ENCODE peak calls at places on chromosomes 7 and 10, in ten cellular contexts. P, L, E, C, X, D, Y, F, N and O are unnamed samples.

GRCh38 chr7:2307690-2308107 is 6.5 kb downstream of the SNX8 start:
- DNase-seq in P (no peak), L (no peak), E (no peak), C (no peak), X (no peak), D (no peak), Y (no peak), F (no peak), N (no peak), O (no peak)

GRCh38 chr7:13673290-13673689 is 316.2 kb downstream of the ETV1 start:
- DNase-seq in P (no peak), L (no peak), E (no peak), C (no peak), X (no peak), D (no peak), Y (no peak), F (no peak), N (no peak), O (no peak)

GRCh38 chr7:157507987-157508386 is 171.2 kb downstream of the DNAJB6 start:
- DNase-seq in P (no peak), L (no peak), E (no peak), C (peak; percentile 8), X (no peak), D (no peak), Y (no peak), F (no peak), N (no peak), O (no peak)

GRCh38 chr10:6516277-6516676 is 63.8 kb downstream of the PRKCQ start:
- DNase-seq in P (no peak), L (no peak), E (no peak), C (no peak), X (no peak), D (no peak), Y (no peak), F (no peak), N (no peak), O (no peak)

GRCh38 chr10:70169661-70170364 is 501 bp downstream of the SAR1A start:
- DNase-seq in P (no peak), L (no peak), E (no peak), C (no peak), X (no peak), D (no peak), Y (peak; percentile 38), F (no peak), N (no peak), O (no peak)

GRCh38 chr7:1919539-1920265 is 249.6 kb downstream of the ELFN1 start:
- DNase-seq in P (peak; percentile 39), L (no peak), E (no peak), C (no peak), X (no peak), D (no peak), Y (no peak), F (no peak), N (no peak), O (peak; percentile 59)

GRCh38 chr10:96377816-96378294 is 19.1 kb upstream of the OPALIN start:
- DNase-seq in P (no peak), L (no peak), E (no peak), C (no peak), X (no peak), D (no peak), Y (peak; percentile 11), F (no peak), N (peak; percentile 8), O (no peak)

GRCh38 chr10:110444009-110444347 is 53.7 kb upstream of the DUSP5 start:
- DNase-seq in P (no peak), L (no peak), E (no peak), C (no peak), X (no peak), D (no peak), Y (no peak), F (no peak), N (no peak), O (no peak)

GRCh38 chr10:113618338-113618737 is 45.5 kb downstream of the NRAP start:
- DNase-seq in P (no peak), L (no peak), E (no peak), C (no peak), X (no peak), D (no peak), Y (no peak), F (no peak), N (no peak), O (no peak)

GRCh38 chr10:108204528-108205313 is 1040.2 kb upstream of the SORCS1 start:
- DNase-seq in P (peak; percentile 8), L (no peak), E (no peak), C (no peak), X (no peak), D (peak; percentile 20), Y (peak; percentile 12), F (peak; percentile 11), N (peak; percentile 30), O (no peak)

GRCh38 chr7:128697301-128697905 is 25.3 kb downstream of the GARIN1A start:
- DNase-seq in P (peak; percentile 11), L (no peak), E (peak; percentile 51), C (peak; percentile 76), X (peak; percentile 49), D (peak; percentile 60), Y (peak; percentile 57), F (peak; percentile 45), N (no peak), O (peak; percentile 36)

GRCh38 chr7:38229386-38229785 is 44.0 kb downstream of the TARP start:
- DNase-seq in P (no peak), L (no peak), E (no peak), C (no peak), X (no peak), D (no peak), Y (peak; percentile 25), F (no peak), N (peak; percentile 38), O (no peak)

GRCh38 chr7:57203161-57203791 is 71.0 kb upstream of the ZNF479 start:
- DNase-seq in P (no peak), L (no peak), E (no peak), C (no peak), X (no peak), D (no peak), Y (no peak), F (no peak), N (no peak), O (no peak)